ENCODE peak calls at places on chromosomes 2 and 18, in nine cellular contexts. C is foreskin fibroblast; J is WERI-Rb-1; I is MM.1S; B is OCI-LY7; L is Caco-2; V is CD8-positive, alpha-beta T cell; D is activated CD8-positive, alpha-beta T cell treated with anti-CD3 and anti-CD28 coated beads for 36 hours; P is GM20000. G is an unnamed sample.

GRCh38 chr2:230671117-230671516 is 41.5 kb upstream of the CAB39 start:
- DNase-seq in I (peak; percentile 65), P (no peak), V (no peak), L (no peak), J (peak; percentile 55), D (no peak), B (no peak), C (peak; percentile 71), G (no peak)

GRCh38 chr18:5197032-5197434 is at the start of gene AKAIN1:
- DNase-seq in B (no peak), L (peak; percentile 43), C (peak; percentile 0), I (no peak), D (peak; percentile 20), P (peak; percentile 51), V (no peak), J (peak; percentile 34), G (peak; percentile 3)

GRCh38 chr18:9951022-9951859 is 37.4 kb downstream of the VAPA start:
- DNase-seq in B (peak; percentile 45), V (no peak), D (peak; percentile 38), I (peak; percentile 29), P (peak; percentile 20), C (peak; percentile 52), J (peak; percentile 68), L (peak; percentile 54), G (peak; percentile 42)

GRCh38 chr2:112630268-112630667 is 15.5 kb upstream of the SLC20A1 start:
- DNase-seq in D (no peak), P (no peak), V (no peak), L (no peak), C (no peak), J (no peak), B (no peak), I (no peak), G (no peak)

GRCh38 chr2:236988690-236989639 is 96.7 kb upstream of the COPS8 start:
- DNase-seq in P (no peak), J (no peak), C (peak; percentile 19), V (no peak), L (peak; percentile 41), I (no peak), D (no peak), B (no peak), G (no peak)

GRCh38 chr2:158502984-158503383 is 46.2 kb downstream of the PKP4 start:
- DNase-seq in P (no peak), C (peak; percentile 69), L (no peak), D (no peak), V (no peak), J (no peak), I (no peak), B (no peak), G (no peak)

GRCh38 chr2:150911766-150912280 is 349.8 kb downstream of the RBM43 start:
- DNase-seq in I (no peak), V (no peak), J (peak; percentile 27), B (no peak), D (no peak), L (peak; percentile 35), C (peak; percentile 89), P (no peak), G (no peak)

GRCh38 chr2:10777111-10777841 is 35.3 kb downstream of the PDIA6 start:
- DNase-seq in L (peak; percentile 32), C (no peak), I (no peak), V (no peak), J (no peak), D (no peak), B (no peak), P (no peak), G (no peak)

GRCh38 chr2:54763636-54764291 is 40.3 kb downstream of the EML6 start:
- DNase-seq in P (peak; percentile 33), B (peak; percentile 40), J (peak; percentile 52), D (peak; percentile 47), C (no peak), I (no peak), V (no peak), L (no peak), G (no peak)

GRCh38 chr2:45232824-45233223 is 223.6 kb upstream of the SIX2 start:
- DNase-seq in B (no peak), V (no peak), C (no peak), L (no peak), I (no peak), J (no peak), D (no peak), P (no peak), G (no peak)

GRCh38 chr2:168567840-168568239 is 111.8 kb downstream of the CERS6 start:
- DNase-seq in I (no peak), J (peak; percentile 26), P (no peak), B (no peak), C (no peak), D (no peak), L (no peak), V (no peak), G (no peak)

GRCh38 chr2:144659731-144660275 is 139.9 kb upstream of the ZEB2 start:
- DNase-seq in C (peak; percentile 29), I (no peak), D (peak; percentile 72), P (no peak), B (no peak), J (no peak), V (peak; percentile 25), L (no peak), G (no peak)

GRCh38 chr2:153912798-153913396 is 41.2 kb downstream of the GALNT13 start:
- DNase-seq in C (no peak), I (no peak), V (no peak), L (no peak), B (no peak), D (no peak), P (no peak), J (no peak), G (no peak)

GRCh38 chr2:1744151-1744445 is 217 bp downstream of the PXDN start:
- DNase-seq in J (no peak), I (no peak), B (no peak), C (no peak), P (no peak), L (no peak), V (no peak), D (no peak), G (no peak)

GRCh38 chr18:25349131-25349925 is 2.6 kb downstream of the ZNF521 start:
- DNase-seq in D (peak; percentile 1), B (no peak), L (no peak), C (peak; percentile 61), J (no peak), P (peak; percentile 53), I (peak; percentile 41), V (no peak), G (no peak)

GRCh38 chr2:174608866-174609214 is 11.2 kb upstream of the WIPF1 start:
- DNase-seq in D (peak; percentile 45), P (no peak), I (no peak), L (no peak), V (no peak), C (no peak), B (peak; percentile 34), J (no peak), G (peak; percentile 14)

GRCh38 chr2:67560818-67561221 is 163.7 kb downstream of the ETAA1 start:
- DNase-seq in C (no peak), J (no peak), V (no peak), I (no peak), P (no peak), B (no peak), L (no peak), D (no peak), G (peak; percentile 37)

GRCh38 chr2:176129825-176130152 is 284 bp downstream of the HOXD8 start:
- DNase-seq in I (no peak), L (no peak), P (no peak), J (no peak), D (no peak), B (no peak), V (no peak), C (no peak), G (no peak)

GRCh38 chr2:108182489-108182888 is 57.3 kb upstream of the SULT1C3 start:
- DNase-seq in J (peak; percentile 17), I (peak; percentile 27), D (peak; percentile 22), P (no peak), L (peak; percentile 53), C (no peak), V (no peak), B (no peak), G (peak; percentile 29)
- TF ChIP-seq CTCF in J (peak; percentile 56), I (peak; percentile 43), D (no peak), P (no peak), L (peak; percentile 22), C (no peak), V (no peak), B (peak; percentile 53), G (peak; percentile 35)

GRCh38 chr2:42931818-42932195 is 139.4 kb upstream of the HAAO start:
- DNase-seq in L (no peak), J (peak; percentile 80), P (no peak), V (no peak), C (no peak), B (no peak), D (no peak), I (no peak), G (no peak)
- TF ChIP-seq CTCF in L (no peak), J (no peak), P (no peak), V (no peak), C (no peak), B (no peak), D (no peak), I (no peak), G (no peak)

GRCh38 chr2:65316072-65316471 is 88.4 kb downstream of the ACTR2 start:
- DNase-seq in P (no peak), V (no peak), J (no peak), L (peak; percentile 63), B (no peak), D (no peak), I (no peak), C (no peak), G (no peak)
- TF ChIP-seq CTCF in P (no peak), V (no peak), J (no peak), L (no peak), B (no peak), D (no peak), I (no peak), C (no peak), G (no peak)

GRCh38 chr2:165240927-165241326 is 1.7 kb downstream of the SCN2A start:
- DNase-seq in V (no peak), J (no peak), I (no peak), D (no peak), L (no peak), C (no peak), P (no peak), B (no peak), G (no peak)

GRCh38 chr2:165237056-165237455 is 2.2 kb upstream of the SCN2A start:
- DNase-seq in D (no peak), C (no peak), V (no peak), L (no peak), J (no peak), I (no peak), B (no peak), P (no peak), G (no peak)

GRCh38 chr2:165239826-165240618 is 808 bp downstream of the SCN2A start:
- DNase-seq in L (no peak), C (no peak), B (no peak), I (no peak), J (no peak), D (no peak), P (no peak), V (no peak), G (peak; percentile 17)

GRCh38 chr2:165238295-165238694 is 919 bp upstream of the SCN2A start:
- DNase-seq in P (no peak), V (no peak), C (peak; percentile 4), D (no peak), I (peak; percentile 30), J (no peak), B (peak; percentile 23), L (no peak), G (no peak)

DNA sequence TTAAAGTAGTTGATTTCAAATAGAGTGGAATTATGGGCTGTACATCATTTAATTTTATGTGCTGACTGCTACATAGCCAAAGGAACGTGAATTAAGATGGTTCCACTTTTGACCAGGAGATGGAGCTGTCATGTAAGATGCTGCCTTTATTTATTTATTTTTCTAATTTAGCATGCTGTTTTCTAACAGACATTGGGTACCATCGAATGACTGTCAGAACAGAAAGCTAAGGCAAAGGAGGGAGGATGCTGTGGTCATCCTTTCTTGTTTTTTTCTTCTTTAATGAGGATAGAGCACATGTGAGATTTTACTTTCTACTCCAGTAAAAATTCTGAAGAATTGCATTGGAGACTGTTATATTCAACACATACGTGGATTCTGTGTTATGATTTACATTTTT is at the start of gene SCN2A:
- DNase-seq in L (no peak), I (peak; percentile 56), C (peak; percentile 11), J (peak; percentile 15), V (no peak), B (peak; percentile 51), D (no peak), P (peak; percentile 1), G (peak; percentile 15)
- TF ChIP-seq CTCF in L (peak; percentile 62), I (peak; percentile 63), C (peak; percentile 49), J (peak; percentile 55), V (peak; percentile 26), B (peak; percentile 87), D (peak; percentile 67), P (peak; percentile 50), G (peak; percentile 65)